ENCODE peak calls at places on chromosomes 6 and 20, in nine cellular contexts. K, A, L, F, O, W, T, Y and E are unnamed samples.

GRCh38 chr6:139367810-139368321 is 6.6 kb downstream of the CITED2 start:
- DNase-seq in W (peak), T (no peak), L (no peak), A (no peak), Y (no peak), O (no peak), K (no peak), F (no peak), E (no peak)

GRCh38 chr6:24775520-24776058 is 852 bp downstream of the GMNN start:
- DNase-seq in F (no peak), A (no peak), K (no peak), L (no peak), Y (no peak), T (no peak), O (no peak), W (no peak), E (no peak)

GRCh38 chr6:38509713-38510112 is 130.0 kb downstream of the BTBD9 start:
- DNase-seq in F (no peak), K (no peak), A (peak), T (no peak), W (no peak), L (no peak), O (no peak), Y (no peak), E (no peak)

GRCh38 chr6:41780623-41781301 is at the start of gene PRICKLE4:
- DNase-seq in A (peak), K (peak), W (peak), F (no peak), O (peak), L (no peak), T (peak), Y (peak), E (peak)

GRCh38 chr6:111243095-111243494 is 155.8 kb downstream of the SLC16A10 start:
- DNase-seq in A (no peak), O (no peak), W (no peak), L (no peak), T (no peak), Y (no peak), F (no peak), K (no peak), E (no peak)

GRCh38 chr6:70957284-70957617 is 391 bp upstream of the B3GAT2 start:
- DNase-seq in A (no peak), T (no peak), L (no peak), Y (no peak), F (no peak), K (no peak), O (no peak), W (no peak), E (no peak)

GRCh38 chr6:11493979-11494378 is 43.6 kb upstream of the TMEM170B start:
- DNase-seq in A (no peak), K (no peak), F (no peak), W (no peak), T (no peak), Y (no peak), L (no peak), O (no peak), E (no peak)

GRCh38 chr6:32843321-32843978 is 397 bp downstream of the PSMB8 start:
- DNase-seq in F (no peak), W (no peak), T (peak), A (no peak), Y (no peak), K (peak), O (no peak), L (no peak), E (no peak)

GRCh38 chr6:145539831-145540230 is 195.5 kb downstream of the EPM2A start:
- DNase-seq in Y (no peak), F (no peak), L (no peak), O (no peak), W (no peak), T (no peak), K (peak), A (no peak), E (no peak)

GRCh38 chr6:138289739-138290138 is 71.4 kb upstream of the PBOV1 start:
- DNase-seq in Y (peak), F (no peak), K (no peak), O (peak), L (no peak), W (peak), A (peak), T (no peak), E (no peak)

DNA sequence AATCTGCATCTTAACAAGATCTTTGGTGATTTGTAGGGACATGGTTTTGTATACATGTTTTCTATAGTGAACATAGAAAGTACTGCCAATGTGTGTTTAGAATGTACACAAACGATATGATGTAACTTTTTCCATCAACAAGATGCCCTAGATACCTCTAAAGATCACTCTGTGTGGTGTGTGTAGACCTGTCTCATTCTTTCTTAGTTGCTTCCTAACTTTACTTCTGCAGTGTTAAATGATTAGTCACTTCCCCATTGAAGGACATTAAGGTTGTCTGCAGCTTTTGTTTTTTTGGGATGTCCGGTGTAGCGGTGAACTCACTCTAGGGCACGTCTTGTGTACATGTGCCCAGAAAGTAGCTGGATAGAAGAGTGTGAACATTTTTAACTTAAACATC is 35.9 kb downstream of the CDYL start:
- DNase-seq in T (no peak), L (no peak), O (no peak), Y (no peak), K (no peak), A (no peak), W (no peak), F (no peak), E (no peak)
- TF ChIP-seq EP300 in T (no peak), L (no peak), O (no peak), Y (no peak), K (no peak), A (no peak), W (no peak), F (no peak), E (no peak)

GRCh38 chr6:75281643-75282042 is 2.9 kb downstream of the TMEM30A start:
- DNase-seq in T (no peak), W (no peak), L (no peak), A (no peak), Y (no peak), K (no peak), O (no peak), F (no peak), E (no peak)
- H3K4me3 ChIP-seq in T (no peak), W (no peak), L (no peak), A (peak), Y (peak), K (peak), O (peak), F (no peak), E (no peak)

DNA sequence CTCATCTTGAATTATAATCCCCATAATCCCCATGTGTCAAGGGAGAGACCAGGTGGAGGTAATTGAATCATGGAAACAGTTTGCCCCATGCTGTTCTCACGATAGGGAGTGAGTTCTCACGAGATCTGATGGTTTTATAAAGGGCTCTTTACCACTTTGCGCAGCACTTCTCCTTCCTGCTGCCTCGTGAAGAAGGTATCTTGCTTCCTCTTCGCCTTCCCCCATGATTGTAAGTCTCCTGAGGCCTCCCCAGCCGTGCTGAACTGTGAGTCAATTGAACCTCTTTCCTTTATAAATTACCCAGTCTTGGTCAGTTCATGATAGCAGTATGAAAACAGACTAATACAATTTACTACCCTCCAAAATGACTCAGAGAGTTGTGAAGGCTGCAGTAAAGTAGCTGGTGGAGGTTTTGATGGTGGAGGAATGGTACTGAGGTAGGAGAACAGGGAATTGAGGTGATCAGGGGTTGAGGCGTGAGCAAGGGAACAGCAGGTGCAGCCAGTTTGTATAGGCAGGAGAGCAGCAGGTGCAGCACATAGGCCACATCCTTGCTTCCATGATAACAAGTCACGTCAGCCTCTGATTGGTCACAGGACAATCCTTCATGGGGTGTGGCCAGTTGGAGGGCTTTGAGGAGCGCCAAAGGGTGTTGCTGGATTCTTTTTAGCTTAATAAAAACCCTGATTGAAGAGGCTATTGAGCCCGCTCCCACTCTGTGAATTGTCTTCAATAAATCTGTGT is 150.0 kb downstream of the CDC5L start:
- DNase-seq in A (no peak), K (no peak), Y (no peak), O (no peak), W (no peak), L (no peak), F (no peak), T (peak), E (no peak)
- TF ChIP-seq EP300 in A (no peak), K (no peak), Y (no peak), O (no peak), W (no peak), L (no peak), F (no peak), T (no peak), E (no peak)

DNA sequence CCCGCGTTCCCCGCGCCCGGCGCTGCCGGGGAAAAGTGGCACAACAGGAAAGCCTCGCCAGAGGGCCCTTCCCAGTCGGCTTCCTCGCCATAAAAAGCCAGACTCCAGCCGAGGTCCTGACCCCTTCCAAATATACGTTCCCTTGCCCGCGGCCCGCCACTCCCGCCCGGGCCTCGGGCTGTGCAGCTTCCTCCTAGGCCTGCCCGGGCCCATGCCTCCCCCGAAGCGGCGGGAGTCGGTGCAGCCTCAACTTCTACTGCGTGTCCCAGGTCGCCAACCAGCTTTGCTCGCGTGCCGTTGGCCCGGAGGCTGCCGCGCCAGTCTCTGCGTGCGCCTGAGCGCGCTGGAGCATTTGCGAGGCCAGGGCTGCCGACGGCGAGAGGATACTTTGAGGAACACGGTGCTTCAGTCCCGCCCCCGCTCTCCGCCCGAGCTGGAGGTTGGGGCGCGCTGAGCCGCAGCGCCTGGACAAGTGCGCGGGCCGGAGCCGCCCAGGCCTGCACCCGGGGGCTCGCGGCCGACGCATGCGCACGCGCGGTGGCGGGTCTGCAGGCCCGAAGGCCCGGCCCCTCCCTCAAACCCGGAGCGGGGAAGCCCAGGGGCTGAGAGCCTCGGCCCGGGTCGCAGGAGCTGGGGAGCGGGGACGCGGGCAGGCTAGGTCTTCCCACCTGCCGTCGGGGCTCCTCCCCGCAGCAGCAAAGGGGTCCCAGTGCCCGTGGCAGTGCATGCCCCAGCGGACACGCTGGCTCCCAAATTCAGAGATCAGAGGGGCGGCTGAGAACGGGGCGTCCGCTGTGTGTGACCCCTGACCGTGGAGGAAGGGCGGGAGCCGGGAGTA is 10.2 kb downstream of the FOXC1 start:
- DNase-seq in A (no peak), K (peak), W (no peak), O (no peak), L (no peak), Y (no peak), T (peak), F (no peak), E (no peak)
- H3K4me3 ChIP-seq in A (no peak), K (peak), W (no peak), O (no peak), L (peak), Y (peak), T (peak), F (peak), E (no peak)

DNA sequence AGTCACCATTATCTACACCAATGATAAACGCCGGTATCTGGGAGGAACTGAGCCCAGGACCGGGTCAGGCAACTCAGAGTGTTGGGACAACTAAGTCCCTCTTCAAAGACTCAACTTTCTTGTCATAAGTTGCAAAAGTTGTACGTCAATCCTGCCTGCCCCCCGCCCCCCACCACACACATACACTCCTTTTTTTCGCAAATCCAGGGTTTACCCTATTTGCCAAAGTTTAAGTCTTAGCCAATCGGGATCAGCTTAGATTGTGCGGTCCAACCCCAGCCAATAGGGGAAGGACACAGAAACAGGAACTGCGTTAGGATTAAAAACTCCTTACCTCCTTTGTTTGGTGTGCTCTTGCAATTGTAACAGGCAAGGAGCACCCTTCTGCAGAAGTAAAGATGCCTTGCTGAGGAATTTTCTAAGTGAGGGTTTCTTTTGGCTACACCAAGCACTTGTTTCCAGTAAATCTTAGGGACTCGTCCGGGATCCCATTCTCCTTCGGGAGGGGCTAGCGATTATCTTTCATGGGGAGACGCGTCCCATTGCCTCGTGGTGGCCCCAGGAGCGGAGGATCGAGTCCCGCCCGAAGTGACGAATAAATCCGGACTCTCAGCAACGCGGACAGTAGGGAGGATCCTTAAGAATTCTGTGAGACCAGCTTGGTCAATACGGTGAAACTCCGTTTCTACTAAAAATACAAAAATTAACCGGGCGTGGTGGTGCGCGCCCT is 69.3 kb upstream of the PRSS16 start:
- DNase-seq in T (no peak), O (peak), F (no peak), K (no peak), Y (peak), W (no peak), L (peak), A (peak), E (peak)
- TF ChIP-seq EP300 in T (no peak), O (no peak), F (no peak), K (no peak), Y (no peak), W (no peak), L (no peak), A (no peak), E (no peak)

GRCh38 chr6:48813821-48814220 is 649.2 kb downstream of the MMUT start:
- DNase-seq in L (no peak), W (no peak), A (no peak), Y (no peak), T (no peak), F (no peak), K (no peak), O (no peak), E (no peak)
- H3K4me3 ChIP-seq in L (no peak), W (no peak), A (no peak), Y (no peak), T (no peak), F (no peak), K (no peak), O (no peak), E (no peak)

GRCh38 chr20:45450097-45450818 is 19.3 kb upstream of the WFDC2 start:
- DNase-seq in W (peak), O (peak), F (no peak), L (no peak), K (no peak), Y (no peak), A (peak), T (no peak), E (no peak)
- TF ChIP-seq EP300 in W (no peak), O (no peak), F (no peak), L (no peak), K (no peak), Y (no peak), A (no peak), T (no peak), E (no peak)

GRCh38 chr6:125611573-125612399 is 137.6 kb upstream of the HEY2 start:
- DNase-seq in Y (no peak), F (no peak), W (no peak), T (no peak), K (no peak), L (no peak), O (no peak), A (no peak), E (no peak)
- H3K4me3 ChIP-seq in Y (peak), F (no peak), W (no peak), T (peak), K (peak), L (peak), O (no peak), A (no peak), E (no peak)